ENCODE peak calls at places on chromosome 7, in eight cellular contexts. G is GM13976; B is amniotic stem cell; P is non-pigmented ciliary epithelial cell; W is nucleus accumbens; X is skeletal muscle cell; E is A549; S is CD4-positive, alpha-beta T cell. Z is an unnamed sample.

GRCh38 chr7:101942603-101943210 is 125.3 kb downstream of the CUX1 start:
- DNase-seq in E (no peak), P (no peak), X (no peak), W (no peak), G (no peak), B (no peak), S (no peak), Z (no peak)

GRCh38 chr7:50393076-50393475 is 57.1 kb downstream of the FIGNL1 start:
- DNase-seq in W (no peak), S (no peak), B (no peak), E (no peak), X (no peak), G (no peak), P (no peak), Z (no peak)

GRCh38 chr7:25216837-25217236 is 11.4 kb downstream of the NPVF start:
- DNase-seq in X (peak), W (no peak), P (peak), B (no peak), E (no peak), G (peak), S (no peak), Z (peak)

GRCh38 chr7:66921396-66921917 is 432 bp downstream of the TMEM248 start:
- DNase-seq in E (no peak), G (peak), W (no peak), P (no peak), X (peak), B (peak), S (no peak), Z (no peak)

GRCh38 chr7:155258233-155258575 is 39.5 kb upstream of the INSIG1 start:
- DNase-seq in X (peak), W (no peak), P (peak), S (no peak), B (peak), G (no peak), E (no peak), Z (peak)

GRCh38 chr7:141042222-141043193 is 27.8 kb upstream of the MRPS33 start:
- DNase-seq in G (no peak), P (no peak), E (peak), X (no peak), S (no peak), W (no peak), B (no peak), Z (no peak)

GRCh38 chr7:671415-672042 is 55.0 kb upstream of the DNAAF5 start:
- DNase-seq in P (no peak), W (no peak), X (no peak), G (no peak), B (no peak), S (no peak), E (no peak), Z (no peak)

GRCh38 chr7:90933984-90934383 is 330.2 kb upstream of the FZD1 start:
- DNase-seq in P (no peak), G (no peak), E (no peak), B (no peak), W (no peak), S (no peak), X (no peak), Z (no peak)

GRCh38 chr7:41489885-41490284 is 213.0 kb downstream of the INHBA start:
- DNase-seq in G (no peak), X (no peak), E (no peak), W (no peak), P (no peak), S (no peak), B (no peak), Z (no peak)

GRCh38 chr7:87474046-87474445 is 1.4 kb downstream of the ABCB4 start:
- DNase-seq in G (no peak), W (no peak), E (no peak), B (no peak), P (no peak), X (no peak), S (no peak), Z (no peak)

GRCh38 chr7:122137291-122138077 is 6.6 kb downstream of the AASS start:
- DNase-seq in W (no peak), G (no peak), P (no peak), B (no peak), X (no peak), E (no peak), S (no peak), Z (peak)

GRCh38 chr7:114598946-114599345 is 184.3 kb downstream of the FOXP2 start:
- DNase-seq in G (no peak), E (no peak), B (no peak), W (no peak), S (no peak), X (no peak), P (no peak), Z (no peak)

GRCh38 chr7:37153376-37153775 is 295.3 kb downstream of the ELMO1 start:
- DNase-seq in X (no peak), P (no peak), S (no peak), W (no peak), G (no peak), B (no peak), E (no peak), Z (no peak)

GRCh38 chr7:2003931-2004812 is 228.6 kb downstream of the MAD1L1 start:
- DNase-seq in P (no peak), G (no peak), E (no peak), W (no peak), X (no peak), B (no peak), S (no peak), Z (no peak)

GRCh38 chr7:92836489-92837213 is at the start of gene CDK6:
- DNase-seq in E (peak), G (peak), B (no peak), P (no peak), S (peak), X (no peak), W (no peak), Z (peak)

GRCh38 chr7:34158311-34158710 is 253.0 kb downstream of the BMPER start:
- DNase-seq in B (no peak), W (no peak), G (no peak), S (no peak), X (no peak), P (no peak), E (no peak), Z (no peak)

GRCh38 chr7:114865564-114865963 is 56.3 kb upstream of the MDFIC start:
- DNase-seq in E (peak), B (peak), G (peak), S (peak), X (no peak), W (no peak), P (no peak), Z (peak)

GRCh38 chr7:47878662-47879061 is 69.6 kb downstream of the PKD1L1 start:
- DNase-seq in B (no peak), E (no peak), P (no peak), W (no peak), S (no peak), X (no peak), G (no peak), Z (no peak)

GRCh38 chr7:15016726-15017125 is 114.2 kb upstream of the DGKB start:
- DNase-seq in P (no peak), W (no peak), B (no peak), E (no peak), G (no peak), X (no peak), S (no peak), Z (no peak)

GRCh38 chr7:153835104-153835503 is 217.1 kb upstream of the DPP6 start:
- DNase-seq in G (no peak), X (no peak), E (no peak), S (no peak), W (no peak), P (no peak), B (no peak), Z (no peak)

GRCh38 chr7:137878333-137878961 is 31.7 kb upstream of the DGKI start:
- DNase-seq in X (peak), S (no peak), G (no peak), B (no peak), W (no peak), P (peak), E (no peak), Z (no peak)

GRCh38 chr7:23315366-23315765 is 16.2 kb downstream of the MALSU1 start:
- DNase-seq in E (no peak), P (no peak), W (no peak), B (no peak), G (no peak), S (no peak), X (no peak), Z (no peak)

GRCh38 chr7:45710271-45711160 is 136.3 kb downstream of the ADCY1 start:
- DNase-seq in P (no peak), W (no peak), S (no peak), E (no peak), G (no peak), B (no peak), X (no peak), Z (no peak)

GRCh38 chr7:129781856-129782256 is 170.3 kb downstream of the NRF1 start:
- DNase-seq in P (no peak), G (no peak), W (no peak), B (no peak), S (no peak), E (no peak), X (no peak), Z (no peak)

GRCh38 chr7:131076032-131076431 is 251.6 kb upstream of the MKLN1 start:
- DNase-seq in B (peak), S (no peak), E (no peak), P (peak), W (no peak), G (no peak), X (peak), Z (no peak)

GRCh38 chr7:135929249-135929648 is 47.9 kb downstream of the MTPN start:
- DNase-seq in S (no peak), E (no peak), P (no peak), B (no peak), W (no peak), X (no peak), G (no peak), Z (no peak)

GRCh38 chr7:83850941-83851340 is 202.0 kb upstream of the SEMA3E start:
- DNase-seq in G (no peak), E (no peak), P (no peak), B (no peak), X (no peak), W (no peak), S (no peak), Z (no peak)

GRCh38 chr7:104123786-104124185 is 84.0 kb downstream of the ORC5 start:
- DNase-seq in E (no peak), B (peak), S (no peak), P (peak), X (no peak), G (no peak), W (no peak), Z (no peak)

GRCh38 chr7:117808273-117808868 is 64.9 kb downstream of the CTTNBP2 start:
- DNase-seq in X (no peak), B (no peak), W (no peak), E (no peak), G (no peak), S (no peak), P (no peak), Z (no peak)

GRCh38 chr7:98624846-98625420 is 7.8 kb downstream of the NPTX2 start:
- DNase-seq in S (no peak), P (no peak), X (no peak), W (no peak), B (no peak), G (no peak), E (no peak), Z (no peak)

GRCh38 chr7:100166966-100167911 is 1.2 kb downstream of the GAL3ST4 start:
- DNase-seq in S (no peak), X (no peak), E (no peak), P (no peak), B (no peak), W (no peak), G (peak), Z (no peak)

GRCh38 chr7:148664319-148664718 is 34.4 kb upstream of the CUL1 start:
- DNase-seq in E (no peak), S (no peak), P (no peak), B (no peak), W (no peak), G (no peak), X (peak), Z (no peak)

GRCh38 chr7:39085590-39086049 is 107.9 kb downstream of the POU6F2 start:
- DNase-seq in E (no peak), W (no peak), S (no peak), G (no peak), X (no peak), B (no peak), P (no peak), Z (no peak)

GRCh38 chr7:130627775-130628174 is 40.8 kb downstream of the COPG2 start:
- DNase-seq in X (no peak), B (no peak), W (no peak), S (no peak), E (no peak), G (no peak), P (no peak), Z (no peak)

GRCh38 chr7:2417981-2418481 is 14.6 kb downstream of the CHST12 start:
- DNase-seq in B (no peak), P (no peak), E (no peak), X (no peak), G (no peak), S (no peak), W (no peak), Z (no peak)

GRCh38 chr7:129684777-129685176 is 73.3 kb downstream of the NRF1 start:
- DNase-seq in X (no peak), B (no peak), S (no peak), E (no peak), P (no peak), W (no peak), G (no peak), Z (no peak)

GRCh38 chr7:5595545-5596045 is 172.0 kb upstream of the TNRC18 start:
- DNase-seq in B (no peak), W (peak), P (no peak), E (peak), G (no peak), S (no peak), X (no peak), Z (no peak)

Z was measured in HFF-Myc.